ENCODE peak calls at places on chromosomes 1 and 21, in seven cellular contexts. Z, N, H, O, W, X and C are unnamed samples.

GRCh38 chr1:156754219-156754618 is 2.7 kb upstream of the HDGF start:
- DNase-seq in Z (no peak), N (no peak), H (no peak), O (no peak), W (no peak), X (no peak), C (no peak)

GRCh38 chr21:37429356-37429755 is 62.8 kb downstream of the DYRK1A start:
- DNase-seq in Z (no peak), N (no peak), H (no peak), O (no peak), W (no peak), X (no peak), C (no peak)

GRCh38 chr1:228150458-228151169 is 884 bp downstream of the GJC2 start:
- DNase-seq in Z (no peak), N (no peak), H (peak), O (peak), W (no peak), X (peak), C (peak)

GRCh38 chr1:205283270-205284147 is 38.0 kb downstream of the NUAK2 start:
- DNase-seq in Z (no peak), N (no peak), H (no peak), O (no peak), W (no peak), X (no peak), C (no peak)

GRCh38 chr1:245234217-245235120 is 79.7 kb downstream of the KIF26B start:
- DNase-seq in Z (no peak), N (no peak), H (no peak), O (no peak), W (no peak), X (no peak), C (no peak)

GRCh38 chr1:20481158-20481617 is 4.8 kb downstream of the CAMK2N1 start:
- DNase-seq in Z (no peak), N (no peak), H (no peak), O (no peak), W (no peak), X (no peak), C (no peak)

GRCh38 chr1:167438171-167439138 is 79.9 kb downstream of the CD247 start:
- DNase-seq in Z (no peak), N (no peak), H (no peak), O (no peak), W (no peak), X (peak), C (no peak)

GRCh38 chr1:84972377-84972987 is 24.4 kb downstream of the MCOLN2 start:
- DNase-seq in Z (no peak), N (no peak), H (no peak), O (no peak), W (no peak), X (no peak), C (no peak)

GRCh38 chr1:145757420-145757819 is 38.1 kb downstream of the CD160 start:
- DNase-seq in Z (no peak), N (no peak), H (no peak), O (no peak), W (no peak), X (no peak), C (no peak)

GRCh38 chr1:75614455-75615379 is 3.8 kb upstream of the SLC44A5 start:
- DNase-seq in Z (peak), N (peak), H (no peak), O (peak), W (peak), X (peak), C (no peak)

GRCh38 chr1:184053881-184054280 is 2.4 kb downstream of the TSEN15 start:
- DNase-seq in Z (no peak), N (no peak), H (no peak), O (no peak), W (no peak), X (no peak), C (no peak)
- TF ChIP-seq CTCF in Z (no peak), N (no peak), H (no peak), O (no peak), W (no peak), X (no peak), C (no peak)

GRCh38 chr1:21490774-21491482 is 18.3 kb upstream of the ALPL start:
- DNase-seq in Z (no peak), N (no peak), H (no peak), O (no peak), W (no peak), X (no peak), C (no peak)
- TF ChIP-seq CTCF in Z (peak), N (peak), H (peak), O (peak), W (no peak), X (no peak), C (peak)

DNA sequence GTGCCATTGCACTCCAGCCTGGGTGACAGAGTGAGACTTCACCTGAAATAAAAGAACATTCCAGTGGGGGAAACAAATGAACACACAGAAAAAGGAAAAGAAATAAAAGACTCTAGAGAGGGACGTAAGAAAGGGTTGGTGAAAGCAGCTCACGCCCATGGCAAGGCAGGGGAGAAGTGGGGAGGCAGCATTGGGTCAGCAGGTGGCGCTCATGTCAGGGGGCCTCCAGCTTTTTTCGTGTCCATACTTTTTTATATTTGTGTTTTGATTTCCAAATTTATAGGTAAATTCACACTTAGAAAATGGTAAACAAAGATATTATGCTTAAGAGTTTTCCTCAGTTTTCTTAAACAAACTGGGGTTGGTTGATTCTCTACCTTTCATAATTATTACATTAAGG is 45.5 kb downstream of the VPS13D start:
- DNase-seq in Z (peak), N (peak), H (peak), O (peak), W (peak), X (no peak), C (no peak)
- TF ChIP-seq CTCF in Z (peak), N (peak), H (peak), O (peak), W (peak), X (peak), C (peak)

GRCh38 chr1:10519016-10519417 is 44.3 kb downstream of the PEX14 start:
- DNase-seq in Z (no peak), N (peak), H (no peak), O (no peak), W (no peak), X (no peak), C (no peak)
- TF ChIP-seq CTCF in Z (no peak), N (peak), H (no peak), O (peak), W (no peak), X (no peak), C (no peak)

GRCh38 chr1:44101356-44101755 is 17.3 kb upstream of the KLF17 start:
- DNase-seq in Z (no peak), N (no peak), H (no peak), O (no peak), W (no peak), X (no peak), C (no peak)

GRCh38 chr1:44108241-44108640 is 10.4 kb upstream of the KLF17 start:
- DNase-seq in Z (no peak), N (no peak), H (peak), O (peak), W (no peak), X (no peak), C (no peak)

GRCh38 chr1:44100183-44100582 is 18.4 kb upstream of the KLF17 start:
- DNase-seq in Z (no peak), N (no peak), H (no peak), O (no peak), W (no peak), X (no peak), C (no peak)

GRCh38 chr1:44105810-44106209 is 12.8 kb upstream of the KLF17 start:
- DNase-seq in Z (no peak), N (no peak), H (no peak), O (no peak), W (no peak), X (no peak), C (no peak)

DNA sequence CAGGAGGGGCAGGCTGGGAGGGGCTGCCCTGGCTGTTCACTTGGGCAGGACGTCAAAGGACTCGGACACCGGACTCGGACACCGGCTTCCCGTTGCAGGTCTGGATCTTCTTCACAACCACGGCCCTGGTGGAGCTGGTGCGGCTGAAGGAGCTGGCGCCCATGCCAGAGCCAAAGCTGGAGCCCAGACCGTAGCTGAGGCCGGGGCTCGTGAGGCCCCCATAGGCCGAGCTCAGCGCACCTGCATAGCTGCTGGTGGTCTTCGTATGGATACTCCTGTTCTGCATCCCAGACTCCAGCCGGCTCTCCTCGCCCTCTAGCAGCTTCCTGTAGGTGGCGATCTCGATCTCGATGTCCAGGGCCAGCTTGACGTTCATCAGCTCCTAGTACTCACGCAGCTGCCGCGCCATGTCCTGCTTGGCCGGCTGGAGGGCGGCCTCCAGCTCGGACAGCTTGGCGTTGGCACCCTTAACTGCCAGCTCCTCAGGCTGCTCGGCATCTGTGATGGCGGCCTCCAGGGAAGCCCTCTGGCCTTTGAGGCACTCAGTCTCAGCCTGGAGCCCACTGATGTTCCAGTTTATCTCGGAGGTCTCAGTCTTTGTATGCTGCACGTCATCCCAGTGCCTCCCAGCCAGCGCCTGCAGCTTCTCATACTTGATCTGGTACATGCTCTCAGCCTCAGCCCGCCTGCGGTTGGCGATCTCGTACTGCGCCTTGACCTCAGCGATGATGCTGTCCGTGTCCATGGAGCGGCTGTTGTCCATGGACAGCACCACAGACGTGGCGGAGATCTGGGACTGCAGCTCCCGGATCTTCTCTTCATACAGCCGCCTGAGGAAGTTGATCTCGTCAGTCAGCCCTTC is 15.1 kb upstream of the KLF17 start:
- DNase-seq in Z (no peak), N (peak), H (no peak), O (no peak), W (peak), X (no peak), C (no peak)
- TF ChIP-seq CTCF in Z (no peak), N (peak), H (no peak), O (no peak), W (no peak), X (no peak), C (no peak)

DNA sequence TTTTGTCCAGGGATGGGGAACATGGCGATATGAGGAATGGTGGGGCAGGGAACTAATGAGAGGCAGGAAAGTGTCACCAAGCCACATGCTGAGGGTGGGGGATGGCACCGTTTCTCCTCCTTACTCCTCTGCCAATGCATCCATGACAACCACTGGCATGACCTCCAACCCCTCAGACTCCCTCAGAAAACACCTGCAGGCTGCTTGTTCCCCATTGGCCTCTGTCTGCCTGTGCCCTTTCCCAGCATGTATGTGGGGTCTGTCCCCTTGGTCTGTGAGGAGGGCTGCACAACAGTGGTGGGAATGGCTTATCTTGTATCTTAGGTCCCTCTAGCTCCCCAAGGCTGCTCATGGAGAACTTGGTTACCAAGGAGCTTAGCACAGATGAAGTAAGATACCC is 137.2 kb upstream of the NGF start:
- DNase-seq in Z (no peak), N (no peak), H (no peak), O (no peak), W (no peak), X (no peak), C (no peak)
- TF ChIP-seq CTCF in Z (no peak), N (no peak), H (no peak), O (no peak), W (no peak), X (no peak), C (no peak)

GRCh38 chr1:6614019-6614952 is 755 bp downstream of the PHF13 start:
- DNase-seq in Z (peak), N (peak), H (peak), O (no peak), W (peak), X (peak), C (no peak)

GRCh38 chr1:6613361-6614018 is at the start of gene PHF13:
- DNase-seq in Z (peak), N (peak), H (peak), O (peak), W (peak), X (peak), C (peak)

GRCh38 chr1:6614953-6615785 is 1.6 kb downstream of the PHF13 start:
- DNase-seq in Z (no peak), N (no peak), H (peak), O (no peak), W (peak), X (no peak), C (no peak)

DNA sequence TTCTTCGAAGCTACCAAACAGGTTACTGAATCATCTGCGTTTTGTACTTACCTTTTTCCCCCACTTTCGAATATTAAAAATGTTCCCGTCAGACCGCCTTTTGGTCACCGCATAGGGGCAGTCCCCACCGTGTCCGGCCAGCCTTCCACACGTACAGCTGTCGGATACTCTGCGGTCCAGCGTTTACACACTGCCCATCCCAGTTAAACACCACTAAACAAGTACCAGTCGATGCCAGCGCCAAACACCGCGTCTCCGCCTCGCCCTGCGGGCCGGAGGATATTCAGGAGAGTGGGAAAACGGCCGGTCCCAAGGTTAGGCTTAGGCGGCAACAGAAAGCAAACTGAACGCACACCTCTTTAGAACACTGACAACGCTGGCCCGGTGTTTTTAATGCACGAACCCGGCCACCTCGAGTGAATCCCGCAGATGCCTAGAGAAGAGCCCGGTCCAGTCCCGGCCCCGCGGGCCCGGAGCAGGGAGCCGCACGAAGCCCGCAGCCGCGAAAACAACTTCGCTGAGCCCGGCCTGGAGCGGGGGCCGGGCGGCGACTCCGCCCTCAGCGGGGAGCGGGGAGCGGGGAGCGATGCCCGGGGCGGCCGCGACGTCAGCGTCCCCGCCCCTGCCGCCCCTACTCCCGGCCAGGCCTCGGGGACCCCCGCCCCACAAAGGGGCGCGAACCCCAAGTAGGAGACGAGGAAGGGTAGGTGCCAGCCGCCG is 730 bp upstream of the PHF13 start:
- DNase-seq in Z (no peak), N (peak), H (peak), O (no peak), W (peak), X (peak), C (no peak)
- TF ChIP-seq CTCF in Z (no peak), N (no peak), H (no peak), O (no peak), W (no peak), X (no peak), C (no peak)

GRCh38 chr21:44911384-44912157 is 9.1 kb downstream of the ITGB2 start:
- DNase-seq in Z (peak), N (no peak), H (no peak), O (no peak), W (no peak), X (no peak), C (no peak)
- TF ChIP-seq CTCF in Z (peak), N (no peak), H (peak), O (peak), W (no peak), X (peak), C (no peak)

GRCh38 chr1:31422505-31423319 is 9.7 kb downstream of the SERINC2 start:
- DNase-seq in Z (peak), N (peak), H (peak), O (peak), W (peak), X (peak), C (peak)
- TF ChIP-seq CTCF in Z (peak), N (peak), H (peak), O (peak), W (peak), X (peak), C (peak)

GRCh38 chr1:12445257-12445656 is 172.8 kb downstream of the DHRS3 start:
- DNase-seq in Z (no peak), N (no peak), H (no peak), O (no peak), W (no peak), X (no peak), C (no peak)

GRCh38 chr1:12446593-12446992 is 171.4 kb downstream of the DHRS3 start:
- DNase-seq in Z (no peak), N (no peak), H (no peak), O (no peak), W (no peak), X (no peak), C (no peak)

GRCh38 chr1:12442217-12442616 is 175.8 kb downstream of the DHRS3 start:
- DNase-seq in Z (no peak), N (no peak), H (no peak), O (no peak), W (no peak), X (no peak), C (no peak)

GRCh38 chr1:12443151-12443550 is 174.9 kb downstream of the DHRS3 start:
- DNase-seq in Z (no peak), N (no peak), H (no peak), O (no peak), W (no peak), X (no peak), C (no peak)

GRCh38 chr1:12444329-12444841 is 173.6 kb downstream of the DHRS3 start:
- DNase-seq in Z (no peak), N (no peak), H (no peak), O (no peak), W (no peak), X (no peak), C (no peak)
- TF ChIP-seq CTCF in Z (no peak), N (no peak), H (no peak), O (no peak), W (no peak), X (no peak), C (no peak)